ENCODE peak calls at places on chromosomes 3 and 15, in seven cellular contexts. Y, I, G, T, A, N and L are unnamed samples.

GRCh38 chr3:57048728-57049127 is 11.7 kb upstream of the SPATA12 start:
- DNase-seq in T (no peak), N (no peak), A (no peak), I (no peak), G (no peak), Y (no peak), L (no peak)

GRCh38 chr3:52845691-52846426 is 11.0 kb upstream of the MUSTN1 start:
- DNase-seq in N (no peak), G (no peak), I (no peak), A (no peak), Y (no peak), T (no peak), L (no peak)

GRCh38 chr15:26051771-26052685 is 188.9 kb upstream of the ATP10A start:
- DNase-seq in G (no peak), T (no peak), I (no peak), Y (no peak), N (no peak), A (no peak), L (no peak)

GRCh38 chr15:66715736-66716667 is 14.0 kb downstream of the SMAD6 start:
- DNase-seq in N (no peak), T (no peak), I (no peak), A (no peak), G (no peak), Y (no peak), L (no peak)

GRCh38 chr3:27976933-27977332 is 254.8 kb upstream of the EOMES start:
- DNase-seq in T (peak; percentile 89), A (no peak), Y (peak; percentile 10), I (no peak), N (no peak), G (no peak), L (no peak)

GRCh38 chr3:137121704-137122314 is 164.0 kb downstream of the IL20RB start:
- DNase-seq in G (no peak), A (peak; percentile 84), Y (peak; percentile 44), N (peak; percentile 24), I (peak; percentile 69), T (peak; percentile 72), L (peak; percentile 24)

GRCh38 chr15:69980311-69981059 is 117.2 kb downstream of the TLE3 start:
- DNase-seq in A (no peak), G (no peak), I (no peak), Y (no peak), T (peak; percentile 20), N (no peak), L (no peak)

GRCh38 chr3:41148446-41148845 is 50.9 kb upstream of the CTNNB1 start:
- DNase-seq in T (no peak), Y (no peak), I (no peak), N (peak; percentile 45), A (no peak), G (no peak), L (no peak)

GRCh38 chr15:29924750-29925149 is 102.5 kb upstream of the TJP1 start:
- DNase-seq in N (peak; percentile 61), G (peak; percentile 86), A (peak; percentile 100), I (peak; percentile 92), T (peak; percentile 96), Y (peak; percentile 83), L (peak; percentile 62)

GRCh38 chr3:190013943-190014924 is 106.5 kb downstream of the P3H2 start:
- DNase-seq in I (no peak), N (no peak), A (no peak), T (peak; percentile 30), G (no peak), Y (no peak), L (no peak)

GRCh38 chr3:57140894-57141293 is 24.3 kb downstream of the IL17RD start:
- DNase-seq in N (no peak), T (no peak), A (no peak), G (no peak), I (no peak), Y (no peak), L (no peak)

GRCh38 chr15:68418611-68419161 is 13.3 kb downstream of the ITGA11 start:
- DNase-seq in N (peak; percentile 93), A (no peak), I (no peak), G (no peak), T (no peak), Y (peak; percentile 88), L (no peak)

GRCh38 chr3:117408811-117409210 is 699.2 kb downstream of the TUSC7 start:
- DNase-seq in N (no peak), A (no peak), T (peak; percentile 6), Y (peak; percentile 52), G (no peak), I (no peak), L (no peak)

GRCh38 chr15:33794425-33794824 is 173.9 kb upstream of the CHRM5 start:
- DNase-seq in N (no peak), Y (no peak), A (no peak), I (no peak), G (no peak), T (no peak), L (no peak)

GRCh38 chr15:78242128-78242527 is 7.8 kb upstream of the ACSBG1 start:
- DNase-seq in T (peak; percentile 16), I (peak; percentile 64), G (no peak), Y (no peak), A (peak; percentile 48), N (peak; percentile 37), L (peak; percentile 12)

GRCh38 chr15:60519218-60519617 is 40.3 kb upstream of the ICE2 start:
- DNase-seq in T (no peak), G (no peak), A (no peak), N (no peak), I (no peak), Y (peak; percentile 31), L (no peak)

GRCh38 chr3:25306066-25306465 is 122.0 kb upstream of the RARB start:
- DNase-seq in G (no peak), T (no peak), I (no peak), N (no peak), A (no peak), Y (no peak), L (no peak)

GRCh38 chr3:96259299-96259698 is 555.1 kb upstream of the EPHA6 start:
- DNase-seq in G (no peak), Y (no peak), A (no peak), T (no peak), I (no peak), N (no peak), L (no peak)

GRCh38 chr3:14506626-14507344 is 33.4 kb downstream of the GRIP2 start:
- DNase-seq in I (peak; percentile 18), G (no peak), T (no peak), A (no peak), Y (no peak), N (no peak), L (no peak)

GRCh38 chr3:190378240-190378891 is 9.6 kb upstream of the CLDN16 start:
- DNase-seq in Y (peak; percentile 79), T (no peak), G (no peak), A (no peak), N (peak; percentile 28), I (no peak), L (no peak)

GRCh38 chr15:44788748-44789147 is 52.4 kb downstream of the TRIM69 start:
- DNase-seq in Y (no peak), N (no peak), G (no peak), I (no peak), A (no peak), T (no peak), L (no peak)

GRCh38 chr15:65363766-65364165 is 14.0 kb downstream of the IGDCC3 start:
- DNase-seq in G (no peak), Y (no peak), A (no peak), I (no peak), N (no peak), T (no peak), L (no peak)

GRCh38 chr15:65361708-65362459 is 15.9 kb downstream of the IGDCC3 start:
- DNase-seq in N (no peak), A (no peak), Y (no peak), G (no peak), T (no peak), I (no peak), L (no peak)

GRCh38 chr15:65363306-65363705 is 14.5 kb downstream of the IGDCC3 start:
- DNase-seq in N (no peak), I (no peak), Y (no peak), A (no peak), T (no peak), G (no peak), L (no peak)

GRCh38 chr15:65365229-65365628 is 12.6 kb downstream of the IGDCC3 start:
- DNase-seq in G (no peak), Y (no peak), N (peak; percentile 40), A (peak; percentile 92), I (peak; percentile 76), T (peak; percentile 42), L (no peak)

GRCh38 chr15:65362491-65362890 is 15.3 kb downstream of the IGDCC3 start:
- DNase-seq in N (no peak), Y (no peak), T (no peak), G (no peak), A (no peak), I (no peak), L (no peak)
- H2AK5ac ChIP-seq in N (no peak overlapping the region), Y (no peak overlapping the region), T (no peak overlapping the region), G (no peak overlapping the region), A (no peak overlapping the region), I (no peak overlapping the region), L (no peak overlapping the region)

GRCh38 chr15:61820951-61821350 is 239.3 kb downstream of the VPS13C start:
- DNase-seq in A (no peak), G (no peak), I (no peak), T (no peak), Y (no peak), N (no peak), L (no peak)
- H3K18ac ChIP-seq in A (no peak overlapping the region), G (no peak overlapping the region), I (no peak overlapping the region), T (no peak overlapping the region), Y (no peak overlapping the region), N (no peak overlapping the region), L (no peak overlapping the region)

GRCh38 chr15:89749059-89749458 is 2.0 kb downstream of the MESP1 start:
- DNase-seq in Y (no peak), A (no peak), G (no peak), I (no peak), T (no peak), N (no peak), L (no peak)

GRCh38 chr15:89750560-89751542 is at the start of gene MESP1:
- DNase-seq in G (peak; percentile 71), N (peak; percentile 91), I (peak; percentile 95), T (peak; percentile 96), Y (peak; percentile 87), A (peak; percentile 95), L (peak; percentile 91)

GRCh38 chr15:89747708-89748682 is 3.1 kb downstream of the MESP1 start:
- DNase-seq in G (no peak), N (no peak), T (no peak), A (peak; percentile 91), I (peak; percentile 51), Y (no peak), L (no peak)

GRCh38 chr15:89749951-89750559 is 994 bp downstream of the MESP1 start:
- DNase-seq in A (no peak), G (no peak), T (no peak), N (no peak), Y (no peak), I (peak; percentile 42), L (no peak)

DNA sequence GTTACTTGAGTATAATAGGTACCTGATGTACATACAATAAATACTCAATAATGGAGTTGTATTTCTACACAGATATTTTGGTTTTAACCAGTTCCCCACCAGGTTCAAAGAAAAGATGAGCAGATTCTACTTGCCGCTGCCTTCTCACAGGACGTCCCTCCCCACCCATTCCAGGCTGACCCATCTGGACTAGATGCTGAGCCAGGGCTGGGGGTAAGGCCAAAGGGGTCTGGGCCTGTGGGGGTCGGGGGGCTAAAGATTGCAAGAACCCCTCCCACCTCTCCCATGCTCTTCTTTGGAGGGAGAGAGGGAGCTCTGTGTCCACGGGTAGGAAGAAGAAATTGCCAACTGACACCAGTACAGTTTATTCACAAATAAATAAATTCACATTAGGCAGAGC is 1.5 kb downstream of the MESP1 start:
- DNase-seq in I (no peak), A (no peak), G (no peak), N (no peak), Y (no peak), T (no peak), L (no peak)
- H3K9ac ChIP-seq in I (no peak overlapping the region), A (peak overlapping the region; percentile 88), G (no peak overlapping the region), N (no peak overlapping the region), Y (no peak overlapping the region), T (no peak overlapping the region), L (no peak overlapping the region)

GRCh38 chr3:164387236-164387635 is 691.1 kb downstream of the SI start:
- DNase-seq in T (no peak), I (no peak), Y (no peak), A (peak; percentile 79), N (no peak), G (no peak), L (no peak)
- H2AK5ac ChIP-seq in T (no peak overlapping the region), I (no peak overlapping the region), Y (no peak overlapping the region), A (no peak overlapping the region), N (no peak overlapping the region), G (no peak overlapping the region), L (no peak overlapping the region)